ENCODE peak calls at places on chromosomes 2 and 18, in five cellular contexts. B is left lung, I is HFFc6, N is esophagus squamous epithelium, R is astrocyte of the spinal cord. C is an unnamed sample.

GRCh38 chr2:235366847-235367246 is 127.0 kb upstream of the AGAP1 start:
- DNase-seq in B (no peak), I (no peak), N (no peak), R (no peak), C (no peak)

GRCh38 chr2:24317491-24317920 is 42.8 kb downstream of the ITSN2 start:
- DNase-seq in B (no peak), I (no peak), N (no peak), R (no peak), C (peak; percentile 85)

GRCh38 chr2:15112216-15112615 is 448.9 kb downstream of the NBAS start:
- DNase-seq in B (no peak), I (peak; percentile 10), N (no peak), R (peak; percentile 51), C (no peak)

GRCh38 chr2:112622528-112622849 is 23.2 kb upstream of the SLC20A1 start:
- DNase-seq in B (no peak), I (peak; percentile 92), N (no peak), R (peak; percentile 81), C (no peak)

GRCh38 chr18:75003764-75004690 is 204.9 kb downstream of the PTGR3 start:
- DNase-seq in B (peak; percentile 63), I (no peak), N (no peak), R (no peak), C (no peak)

GRCh38 chr2:58720770-58721697 is 479.9 kb upstream of the FANCL start:
- DNase-seq in B (no peak), I (no peak), N (no peak), R (no peak), C (no peak)

GRCh38 chr18:5309888-5310470 is 14.5 kb upstream of the ZBTB14 start:
- DNase-seq in B (no peak), I (no peak), N (no peak), R (no peak), C (no peak)

GRCh38 chr2:121263996-121264715 is 20.8 kb downstream of the TFCP2L1 start:
- DNase-seq in B (no peak), I (no peak), N (no peak), R (no peak), C (peak; percentile 3)

GRCh38 chr2:135512099-135512498 is 18.9 kb downstream of the ZRANB3 start:
- DNase-seq in B (no peak), I (no peak), N (no peak), R (peak; percentile 48), C (no peak)

GRCh38 chr18:45171575-45172225 is 443.6 kb upstream of the SLC14A2 start:
- DNase-seq in B (no peak), I (no peak), N (no peak), R (peak; percentile 43), C (no peak)

GRCh38 chr2:62895632-62896009 is 155.0 kb upstream of the OTX1 start:
- DNase-seq in B (no peak), I (peak; percentile 17), N (no peak), R (no peak), C (no peak)

GRCh38 chr2:120599064-120599463 is 136.6 kb upstream of the GLI2 start:
- DNase-seq in B (peak; percentile 36), I (no peak), N (no peak), R (no peak), C (no peak)

GRCh38 chr2:239687441-239687840 is 286.6 kb upstream of the HDAC4 start:
- DNase-seq in B (no peak), I (no peak), N (no peak), R (no peak), C (no peak)

GRCh38 chr2:239688840-239689239 is 288.0 kb upstream of the HDAC4 start:
- DNase-seq in B (no peak), I (no peak), N (no peak), R (no peak), C (no peak)

GRCh38 chr2:239689985-239690384 is 289.2 kb upstream of the HDAC4 start:
- DNase-seq in B (no peak), I (no peak), N (no peak), R (no peak), C (no peak)

GRCh38 chr2:239689410-239689809 is 288.6 kb upstream of the HDAC4 start:
- DNase-seq in B (no peak), I (no peak), N (no peak), R (no peak), C (no peak)

GRCh38 chr2:239688098-239688497 is 287.3 kb upstream of the HDAC4 start:
- DNase-seq in B (no peak), I (no peak), N (no peak), R (no peak), C (no peak)
- TF ChIP-seq CTCF in B (no peak), I (no peak), N (no peak), R (no peak), C (no peak)

GRCh38 chr18:77203851-77204250 is 45.8 kb upstream of the GALR1 start:
- DNase-seq in B (no peak), I (no peak), N (no peak), R (no peak), C (peak; percentile 92)
- TF ChIP-seq CTCF in B (no peak), I (no peak), N (no peak), R (no peak), C (no peak)

GRCh38 chr2:202149953-202150352 is 76.9 kb downstream of the KIAA2012 start:
- DNase-seq in B (no peak), I (no peak), N (no peak), R (no peak), C (no peak)
- TF ChIP-seq CTCF in B (no peak), I (no peak), N (no peak), R (no peak), C (no peak)

GRCh38 chr2:66490588-66491001 is 55.7 kb downstream of the MEIS1 start:
- DNase-seq in B (no peak), I (peak; percentile 39), N (no peak), R (peak; percentile 49), C (no peak)
- TF ChIP-seq CTCF in B (no peak), I (no peak), N (no peak), R (no peak), C (no peak)

C was measured in thyroid gland.